ENCODE peak calls at places on chromosomes 1 and 21, in five cellular contexts. One of them, this sample, is unnamed.

GRCh38 chr1:24294228-24294672 is 24.9 kb upstream of the GRHL3 start:
- DNase-seq in astrocyte of the spinal cord: peak; percentile 92
- DNase-seq in foreskin fibroblast: peak; percentile 97
- DNase-seq in fibroblast of lung: peak; percentile 91
- DNase-seq in uterus: peak; percentile 88
- DNase-seq in this sample: peak; percentile 76

GRCh38 chr1:77143529-77144121 is 75.6 kb downstream of the PIGK start:
- DNase-seq in astrocyte of the spinal cord: peak; percentile 14
- DNase-seq in foreskin fibroblast: peak; percentile 23
- DNase-seq in fibroblast of lung: no peak
- DNase-seq in uterus: no peak
- DNase-seq in this sample: no peak

GRCh38 chr1:160879056-160879455 is 5.9 kb downstream of the ITLN1 start:
- DNase-seq in astrocyte of the spinal cord: no peak
- DNase-seq in foreskin fibroblast: no peak
- DNase-seq in fibroblast of lung: no peak
- DNase-seq in uterus: no peak
- DNase-seq in this sample: no peak

GRCh38 chr1:23544444-23545389 is 13.7 kb upstream of the E2F2 start:
- DNase-seq in astrocyte of the spinal cord: peak; percentile 80
- DNase-seq in foreskin fibroblast: peak; percentile 88
- DNase-seq in fibroblast of lung: peak; percentile 64
- DNase-seq in uterus: peak; percentile 79
- DNase-seq in this sample: peak; percentile 73

GRCh38 chr1:201554167-201554600 is 15.3 kb downstream of the NAV1 start:
- DNase-seq in astrocyte of the spinal cord: no peak
- DNase-seq in foreskin fibroblast: no peak
- DNase-seq in fibroblast of lung: no peak
- DNase-seq in uterus: no peak
- DNase-seq in this sample: no peak

GRCh38 chr1:99849413-99849743 is 783 bp upstream of the AGL start:
- DNase-seq in astrocyte of the spinal cord: peak; percentile 2
- DNase-seq in foreskin fibroblast: no peak
- DNase-seq in fibroblast of lung: no peak
- DNase-seq in uterus: no peak
- DNase-seq in this sample: no peak

GRCh38 chr1:61011514-61012263 is 70.7 kb upstream of the NFIA start:
- DNase-seq in astrocyte of the spinal cord: no peak
- DNase-seq in foreskin fibroblast: no peak
- DNase-seq in fibroblast of lung: no peak
- DNase-seq in uterus: no peak
- DNase-seq in this sample: no peak

GRCh38 chr1:160406131-160406968 is 6.0 kb downstream of the VANGL2 start:
- DNase-seq in astrocyte of the spinal cord: no peak
- DNase-seq in foreskin fibroblast: no peak
- DNase-seq in fibroblast of lung: no peak
- DNase-seq in uterus: no peak
- DNase-seq in this sample: no peak

GRCh38 chr1:78005755-78006154 is 1.0 kb downstream of the DNAJB4 start:
- DNase-seq in astrocyte of the spinal cord: peak; percentile 93
- DNase-seq in foreskin fibroblast: peak; percentile 86
- DNase-seq in fibroblast of lung: peak; percentile 90
- DNase-seq in uterus: peak; percentile 36
- DNase-seq in this sample: peak; percentile 93

GRCh38 chr1:23817633-23818032 is 7.6 kb downstream of the HMGCL start:
- DNase-seq in astrocyte of the spinal cord: no peak
- DNase-seq in foreskin fibroblast: no peak
- DNase-seq in fibroblast of lung: no peak
- DNase-seq in uterus: no peak
- DNase-seq in this sample: no peak

GRCh38 chr21:39613029-39613934 is 542 bp downstream of the B3GALT5 start:
- DNase-seq in astrocyte of the spinal cord: peak; percentile 33
- DNase-seq in foreskin fibroblast: peak; percentile 56
- DNase-seq in fibroblast of lung: peak; percentile 35
- DNase-seq in uterus: no peak
- DNase-seq in this sample: no peak
- H3K4me3 ChIP-seq in astrocyte of the spinal cord: peak overlapping the region; percentile 52
- H3K4me3 ChIP-seq in foreskin fibroblast: peak overlapping the region; percentile 53
- H3K4me3 ChIP-seq in fibroblast of lung: peak overlapping the region; percentile 41
- H3K4me3 ChIP-seq in uterus: peak overlapping the region; percentile 38
- H3K4me3 ChIP-seq in this sample: peak overlapping the region; percentile 61

GRCh38 chr1:26851106-26851684 is 11.8 kb upstream of the SFN start:
- DNase-seq in astrocyte of the spinal cord: no peak
- DNase-seq in foreskin fibroblast: no peak
- DNase-seq in fibroblast of lung: no peak
- DNase-seq in uterus: no peak
- DNase-seq in this sample: no peak
- TF ChIP-seq CTCF in astrocyte of the spinal cord: no peak
- TF ChIP-seq CTCF in foreskin fibroblast: no peak
- TF ChIP-seq CTCF in fibroblast of lung: no peak
- TF ChIP-seq CTCF in uterus: no peak
- TF ChIP-seq CTCF in this sample: peak; percentile 23

GRCh38 chr1:3001471-3002348 is 19.6 kb upstream of the ACTRT2 start:
- DNase-seq in astrocyte of the spinal cord: no peak
- DNase-seq in foreskin fibroblast: no peak
- DNase-seq in fibroblast of lung: no peak
- DNase-seq in uterus: no peak
- DNase-seq in this sample: no peak

GRCh38 chr1:3000214-3000613 is 21.1 kb upstream of the ACTRT2 start:
- DNase-seq in astrocyte of the spinal cord: no peak
- DNase-seq in foreskin fibroblast: no peak
- DNase-seq in fibroblast of lung: no peak
- DNase-seq in uterus: no peak
- DNase-seq in this sample: no peak

GRCh38 chr1:3002349-3003038 is 18.8 kb upstream of the ACTRT2 start:
- DNase-seq in astrocyte of the spinal cord: no peak
- DNase-seq in foreskin fibroblast: no peak
- DNase-seq in fibroblast of lung: no peak
- DNase-seq in uterus: no peak
- DNase-seq in this sample: no peak

GRCh38 chr1:2999571-2999970 is 21.7 kb upstream of the ACTRT2 start:
- DNase-seq in astrocyte of the spinal cord: no peak
- DNase-seq in foreskin fibroblast: no peak
- DNase-seq in fibroblast of lung: no peak
- DNase-seq in uterus: no peak
- DNase-seq in this sample: no peak

DNA sequence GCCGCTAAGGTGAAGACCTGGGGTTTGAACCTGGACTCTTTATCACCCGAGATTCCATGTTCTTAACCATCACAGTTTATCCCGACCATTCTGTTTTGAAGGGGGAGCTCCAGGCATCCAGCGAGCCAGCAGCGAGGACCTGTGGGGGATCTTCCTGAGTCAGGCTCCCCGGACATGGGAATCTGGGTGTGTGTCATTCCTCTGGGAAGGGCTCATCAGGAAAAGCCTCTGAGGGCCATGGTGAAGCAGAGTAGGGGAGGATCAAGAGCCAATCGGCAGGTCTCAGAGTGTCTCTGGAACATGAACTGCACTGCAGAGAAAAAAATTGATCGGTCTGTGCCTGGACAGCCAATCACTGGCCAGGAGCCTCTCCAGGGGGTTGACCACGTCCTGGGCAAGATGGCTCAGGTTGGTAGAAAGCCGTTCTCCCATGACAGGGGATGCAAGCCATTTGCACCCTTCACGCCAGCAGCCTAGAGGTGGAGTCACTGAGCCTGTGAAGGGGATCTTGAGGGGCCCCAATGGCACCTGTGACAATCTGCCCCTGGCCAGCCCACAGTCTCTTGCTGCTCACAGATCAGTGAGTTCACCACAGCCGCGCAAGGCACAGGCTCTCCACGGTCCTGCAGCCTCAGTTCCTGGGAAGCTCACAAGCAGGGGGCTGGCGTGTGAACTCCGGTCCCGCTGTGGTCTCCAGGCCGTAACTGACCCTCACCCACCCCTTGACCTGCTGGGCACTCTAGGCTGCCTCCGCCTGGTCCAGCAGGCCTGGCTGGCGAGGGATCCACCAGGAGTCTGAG is 20.4 kb upstream of the ACTRT2 start:
- DNase-seq in astrocyte of the spinal cord: no peak
- DNase-seq in foreskin fibroblast: no peak
- DNase-seq in fibroblast of lung: no peak
- DNase-seq in uterus: no peak
- DNase-seq in this sample: no peak
- H3K4me3 ChIP-seq in astrocyte of the spinal cord: no peak overlapping the region
- H3K4me3 ChIP-seq in foreskin fibroblast: no peak overlapping the region
- H3K4me3 ChIP-seq in fibroblast of lung: no peak overlapping the region
- H3K4me3 ChIP-seq in uterus: no peak overlapping the region
- H3K4me3 ChIP-seq in this sample: no peak overlapping the region

GRCh38 chr1:67560580-67561285 is 124.3 kb upstream of the GADD45A start:
- DNase-seq in astrocyte of the spinal cord: no peak
- DNase-seq in foreskin fibroblast: peak; percentile 32
- DNase-seq in fibroblast of lung: no peak
- DNase-seq in uterus: peak; percentile 44
- DNase-seq in this sample: no peak
- TF ChIP-seq CTCF in astrocyte of the spinal cord: no peak
- TF ChIP-seq CTCF in foreskin fibroblast: no peak
- TF ChIP-seq CTCF in fibroblast of lung: no peak
- TF ChIP-seq CTCF in uterus: no peak
- TF ChIP-seq CTCF in this sample: no peak

This sample was measured in astrocyte of the cerebellum.